ENCODE peak calls at places on chromosomes 16 and 17, in nine cellular contexts. R is lower leg skin, J is ascending aorta, O is kidney epithelial cell, G is fibroblast of mammary gland, Y is cardiac fibroblast, S is tibial artery, Z is fibroblast of pulmonary artery, L is HCT116. M is an unnamed sample.

GRCh38 chr16:30395155-30395991 is at the start of gene ZNF48:
- DNase-seq in R (peak), J (peak), O (no peak), G (peak), Y (peak), S (peak), Z (peak), L (peak), M (peak)

GRCh38 chr17:42118545-42118944 is 2.6 kb downstream of the KAT2A start:
- DNase-seq in R (no peak), J (no peak), O (no peak), G (peak), Y (peak), S (no peak), Z (peak), L (peak), M (peak)

GRCh38 chr17:75731716-75732498 is 10.6 kb downstream of the ITGB4 start:
- DNase-seq in R (no peak), J (no peak), O (no peak), G (no peak), Y (no peak), S (no peak), Z (no peak), L (no peak), M (no peak)

GRCh38 chr16:27385398-27385797 is 16.6 kb upstream of the IL21R start:
- DNase-seq in R (no peak), J (peak), O (no peak), G (no peak), Y (no peak), S (peak), Z (no peak), L (no peak), M (no peak)

GRCh38 chr17:55814377-55814776 is 63.5 kb downstream of the PCTP start:
- DNase-seq in R (no peak), J (no peak), O (no peak), G (no peak), Y (no peak), S (no peak), Z (no peak), L (no peak), M (peak)

GRCh38 chr17:59851431-59852375 is 41.0 kb downstream of the TUBD1 start:
- DNase-seq in R (peak), J (peak), O (no peak), G (peak), Y (peak), S (peak), Z (peak), L (no peak), M (peak)

GRCh38 chr16:4412159-4412558 is 4.2 kb downstream of the CORO7 start:
- DNase-seq in R (no peak), J (no peak), O (no peak), G (no peak), Y (no peak), S (no peak), Z (no peak), L (no peak), M (no peak)

GRCh38 chr17:62652251-62653001 is 25.0 kb downstream of the MRC2 start:
- DNase-seq in R (no peak), J (peak), O (no peak), G (peak), Y (peak), S (peak), Z (peak), L (no peak), M (peak)

GRCh38 chr17:49646391-49647255 is 31.3 kb downstream of the SPOP start:
- DNase-seq in R (no peak), J (peak), O (peak), G (peak), Y (peak), S (peak), Z (peak), L (peak), M (peak)

GRCh38 chr16:89845417-89845816 is 17.1 kb downstream of the SPIRE2 start:
- DNase-seq in R (no peak), J (no peak), O (no peak), G (no peak), Y (no peak), S (no peak), Z (no peak), L (no peak), M (no peak)

GRCh38 chr17:43517615-43518386 is 28.3 kb downstream of the ETV4 start:
- DNase-seq in R (peak), J (no peak), O (no peak), G (peak), Y (peak), S (peak), Z (peak), L (no peak), M (peak)

GRCh38 chr16:57614546-57615343 is 13.7 kb upstream of the ADGRG1 start:
- DNase-seq in R (peak), J (peak), O (no peak), G (no peak), Y (no peak), S (peak), Z (no peak), L (no peak), M (no peak)

GRCh38 chr17:80260791-80261158 is at the start of gene RNF213:
- DNase-seq in R (peak), J (peak), O (no peak), G (no peak), Y (peak), S (peak), Z (peak), L (no peak), M (peak)

GRCh38 chr17:324151-324571 is 28.4 kb downstream of the RPH3AL start:
- DNase-seq in R (no peak), J (no peak), O (no peak), G (no peak), Y (no peak), S (peak), Z (no peak), L (no peak), M (no peak)

GRCh38 chr17:66531826-66532439 is 229.5 kb downstream of the PRKCA start:
- DNase-seq in R (no peak), J (no peak), O (no peak), G (peak), Y (peak), S (no peak), Z (no peak), L (no peak), M (peak)

GRCh38 chr17:39714234-39714633 is 14.4 kb downstream of the ERBB2 start:
- DNase-seq in R (no peak), J (no peak), O (no peak), G (no peak), Y (no peak), S (no peak), Z (no peak), L (no peak), M (no peak)

GRCh38 chr17:64126918-64127317 is 3.0 kb downstream of the ERN1 start:
- DNase-seq in R (no peak), J (no peak), O (no peak), G (peak), Y (peak), S (no peak), Z (no peak), L (no peak), M (no peak)

GRCh38 chr17:45867171-45867570 is 22.5 kb downstream of the SPPL2C start:
- DNase-seq in R (no peak), J (no peak), O (no peak), G (no peak), Y (no peak), S (no peak), Z (no peak), L (no peak), M (no peak)

GRCh38 chr17:67434061-67434525 is 57.0 kb downstream of the PITPNC1 start:
- DNase-seq in R (peak), J (peak), O (no peak), G (no peak), Y (peak), S (peak), Z (peak), L (no peak), M (no peak)

GRCh38 chr17:14922421-14922820 is 342.7 kb downstream of the PMP22 start:
- DNase-seq in R (no peak), J (no peak), O (no peak), G (peak), Y (peak), S (no peak), Z (peak), L (no peak), M (no peak)

GRCh38 chr17:43118679-43119615 is 6.2 kb downstream of the BRCA1 start:
- DNase-seq in R (no peak), J (no peak), O (no peak), G (no peak), Y (no peak), S (no peak), Z (peak), L (no peak), M (no peak)

GRCh38 chr17:49703557-49704277 is 4.0 kb downstream of the SLC35B1 start:
- DNase-seq in R (no peak), J (no peak), O (no peak), G (peak), Y (peak), S (no peak), Z (peak), L (peak), M (peak)

GRCh38 chr17:9427460-9428315 is 147.9 kb downstream of the STX8 start:
- DNase-seq in R (peak), J (no peak), O (no peak), G (no peak), Y (peak), S (no peak), Z (no peak), L (no peak), M (peak)

GRCh38 chr17:67390646-67391480 is 13.8 kb downstream of the PITPNC1 start:
- DNase-seq in R (no peak), J (peak), O (peak), G (peak), Y (peak), S (peak), Z (peak), L (peak), M (peak)

GRCh38 chr16:30567160-30567990 is 4.1 kb downstream of the ZNF688 start:
- DNase-seq in R (no peak), J (no peak), O (no peak), G (peak), Y (peak), S (no peak), Z (peak), L (no peak), M (no peak)

GRCh38 chr17:55965051-55965450 is 188.2 kb upstream of the ANKFN1 start:
- DNase-seq in R (no peak), J (no peak), O (no peak), G (no peak), Y (no peak), S (no peak), Z (no peak), L (no peak), M (no peak)

GRCh38 chr16:56999409-57000270 is 10.3 kb downstream of the NLRC5 start:
- DNase-seq in R (peak), J (no peak), O (no peak), G (no peak), Y (no peak), S (no peak), Z (no peak), L (no peak), M (no peak)

GRCh38 chr17:57987582-57988300 is at the start of gene VEZF1:
- DNase-seq in R (peak), J (peak), O (no peak), G (peak), Y (peak), S (peak), Z (peak), L (peak), M (peak)

GRCh38 chr17:57984936-57985674 is 2.9 kb downstream of the VEZF1 start:
- DNase-seq in R (no peak), J (no peak), O (no peak), G (no peak), Y (no peak), S (no peak), Z (no peak), L (no peak), M (no peak)

GRCh38 chr17:57988301-57989010 is 402 bp upstream of the VEZF1 start:
- DNase-seq in R (peak), J (peak), O (no peak), G (peak), Y (peak), S (peak), Z (peak), L (peak), M (peak)

GRCh38 chr17:57985675-57985974 is 2.4 kb downstream of the VEZF1 start:
- DNase-seq in R (no peak), J (no peak), O (no peak), G (peak), Y (peak), S (no peak), Z (peak), L (no peak), M (peak)

DNA sequence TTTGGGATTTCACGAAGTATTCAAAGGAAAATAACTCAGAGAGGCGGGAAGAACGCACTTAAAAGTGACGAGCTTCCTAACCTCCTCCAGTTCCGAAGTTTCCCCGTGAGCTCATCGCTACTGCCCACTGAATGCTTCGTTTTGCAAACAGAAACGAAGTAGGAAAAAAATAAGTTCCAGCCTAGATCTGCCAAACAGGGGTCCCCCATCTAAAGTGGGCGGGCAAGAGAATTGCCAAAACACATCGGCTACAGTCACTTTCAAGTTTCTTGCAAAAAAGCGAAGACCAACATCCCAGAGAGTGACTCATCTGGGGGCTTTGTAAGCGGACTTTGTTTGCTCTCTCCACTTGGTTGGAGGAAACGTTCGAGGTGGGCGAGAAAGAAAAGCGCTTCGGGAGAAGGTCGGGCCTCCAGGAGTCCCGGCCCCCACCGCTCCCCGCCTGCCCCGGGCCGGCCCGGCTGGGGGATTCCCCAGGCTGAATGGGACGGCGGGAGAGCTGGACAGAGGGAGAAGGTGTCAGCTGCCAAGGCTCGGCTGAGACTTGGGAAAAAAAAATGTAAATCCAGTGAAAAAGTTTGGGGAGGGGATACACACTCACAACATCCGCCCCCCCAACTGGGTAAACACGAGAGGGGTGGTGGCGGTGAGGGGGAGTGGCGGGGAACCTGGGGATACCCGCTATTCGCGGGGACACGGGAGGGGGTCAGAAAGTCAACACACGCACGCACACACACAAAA is 1.0 kb downstream of the VEZF1 start:
- DNase-seq in R (peak), J (peak), O (peak), G (peak), Y (peak), S (peak), Z (peak), L (no peak), M (peak)
- TF ChIP-seq CTCF in R (no peak), J (no peak), O (no peak), G (no peak), Y (no peak), S (peak), Z (no peak), L (no peak), M (no peak)

GRCh38 chr16:67226804-67227566 is at the start of gene TMEM208:
- DNase-seq in R (peak), J (peak), O (peak), G (peak), Y (peak), S (peak), Z (peak), L (peak), M (peak)
- H3K4me3 ChIP-seq in R (peak), J (peak), O (peak), G (peak), Y (peak), S (peak), Z (peak), L (peak), M (peak)

DNA sequence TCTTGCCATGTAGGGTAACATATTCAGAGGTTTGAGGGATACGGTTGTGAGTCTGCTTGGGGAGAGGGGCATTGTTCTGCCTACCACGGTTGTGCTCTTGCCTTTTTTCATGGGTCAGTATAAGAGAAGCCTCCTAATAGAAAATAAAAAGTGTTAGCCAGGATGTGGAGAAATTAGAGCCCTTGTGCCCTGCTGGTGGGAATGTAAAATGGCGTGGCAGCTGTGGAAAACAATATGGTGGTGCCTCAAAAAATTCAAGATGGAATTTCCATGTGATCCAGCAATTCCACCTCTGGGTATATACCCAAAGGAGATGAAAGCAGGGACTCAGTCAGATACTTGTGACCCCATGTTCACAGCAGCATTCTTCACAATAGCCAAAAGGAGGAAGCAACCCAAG is 14.2 kb upstream of the LRRC75A start:
- DNase-seq in R (no peak), J (no peak), O (no peak), G (no peak), Y (no peak), S (no peak), Z (no peak), L (no peak), M (no peak)
- TF ChIP-seq CTCF in R (no peak), J (no peak), O (no peak), G (peak), Y (peak), S (no peak), Z (peak), L (peak), M (peak)

GRCh38 chr17:38672788-38673713 is 1.7 kb downstream of the EPOP start:
- DNase-seq in R (no peak), J (no peak), O (no peak), G (no peak), Y (no peak), S (no peak), Z (no peak), L (no peak), M (no peak)
- H3K4me3 ChIP-seq in R (no peak), J (peak), O (no peak), G (no peak), Y (no peak), S (peak), Z (no peak), L (peak), M (no peak)

GRCh38 chr16:61148930-61149329 is 887.3 kb downstream of the CDH8 start:
- DNase-seq in R (no peak), J (no peak), O (no peak), G (no peak), Y (no peak), S (no peak), Z (no peak), L (no peak), M (no peak)
- TF ChIP-seq CTCF in R (no peak), J (no peak), O (no peak), G (no peak), Y (no peak), S (no peak), Z (no peak), L (no peak), M (no peak)

GRCh38 chr16:1154291-1154886 is 1.5 kb downstream of the CACNA1H start:
- DNase-seq in R (no peak), J (no peak), O (no peak), G (no peak), Y (peak), S (peak), Z (no peak), L (no peak), M (no peak)
- H3K4me3 ChIP-seq in R (no peak), J (peak), O (no peak), G (no peak), Y (peak), S (peak), Z (no peak), L (no peak), M (peak)